ENCODE peak calls at places on chromosomes 1 and 21, in seven cellular contexts. J, C, S, O, H, Z and X are unnamed samples.

GRCh38 chr1:6459850-6460265 is 6.1 kb downstream of the TNFRSF25 start:
- DNase-seq in J (no peak), C (no peak), S (peak), O (no peak), H (no peak), Z (no peak), X (peak)

GRCh38 chr1:209176866-209177430 is 406.6 kb upstream of the CAMK1G start:
- DNase-seq in J (no peak), C (no peak), S (no peak), O (no peak), H (no peak), Z (no peak), X (no peak)

GRCh38 chr21:34534522-34534921 is 22.5 kb upstream of the KCNE1 start:
- DNase-seq in J (no peak), C (no peak), S (peak), O (no peak), H (no peak), Z (no peak), X (no peak)

GRCh38 chr1:10575616-10576015 is 100.9 kb downstream of the PEX14 start:
- DNase-seq in J (no peak), C (no peak), S (no peak), O (no peak), H (no peak), Z (no peak), X (no peak)

GRCh38 chr1:3032970-3033794 is 11.9 kb downstream of the ACTRT2 start:
- DNase-seq in J (no peak), C (peak), S (peak), O (peak), H (no peak), Z (no peak), X (no peak)

GRCh38 chr21:17343055-17343454 is 169.8 kb upstream of the CXADR start:
- DNase-seq in J (no peak), C (no peak), S (no peak), O (no peak), H (no peak), Z (no peak), X (no peak)

GRCh38 chr1:246795094-246795671 is 71.0 kb downstream of the SCCPDH start:
- DNase-seq in J (no peak), C (no peak), S (no peak), O (peak), H (no peak), Z (no peak), X (peak)

GRCh38 chr1:7470904-7471638 is 300.0 kb upstream of the VAMP3 start:
- DNase-seq in J (no peak), C (peak), S (no peak), O (no peak), H (peak), Z (peak), X (no peak)

GRCh38 chr1:61097326-61097725 is 15.0 kb downstream of the NFIA start:
- DNase-seq in J (no peak), C (no peak), S (no peak), O (no peak), H (no peak), Z (no peak), X (no peak)

GRCh38 chr1:152954436-152954835 is 7.4 kb downstream of the SPRR5 start:
- DNase-seq in J (no peak), C (no peak), S (no peak), O (no peak), H (no peak), Z (no peak), X (no peak)

GRCh38 chr1:5858844-5859407 is 133.3 kb downstream of the NPHP4 start:
- DNase-seq in J (no peak), C (no peak), S (no peak), O (peak), H (no peak), Z (no peak), X (no peak)

GRCh38 chr1:238608139-238608538 is 717.4 kb upstream of the ZP4 start:
- DNase-seq in J (no peak), C (no peak), S (no peak), O (no peak), H (no peak), Z (no peak), X (no peak)

GRCh38 chr1:93692983-93693591 is 11.4 kb upstream of the BCAR3 start:
- DNase-seq in J (no peak), C (peak), S (peak), O (no peak), H (peak), Z (no peak), X (no peak)

GRCh38 chr1:212119397-212119837 is 83.9 kb downstream of the DTL start:
- DNase-seq in J (no peak), C (no peak), S (no peak), O (no peak), H (no peak), Z (no peak), X (no peak)

GRCh38 chr1:147470079-147470478 is 71.2 kb upstream of the BCL9 start:
- DNase-seq in J (no peak), C (no peak), S (no peak), O (no peak), H (no peak), Z (no peak), X (no peak)

GRCh38 chr1:203536981-203537455 is 43.1 kb downstream of the OPTC start:
- DNase-seq in J (no peak), C (peak), S (no peak), O (peak), H (no peak), Z (peak), X (no peak)

GRCh38 chr1:184152502-184152901 is 101.0 kb downstream of the TSEN15 start:
- DNase-seq in J (no peak), C (no peak), S (no peak), O (no peak), H (no peak), Z (no peak), X (no peak)

GRCh38 chr1:11563560-11564069 is 84.7 kb downstream of the DISP3 start:
- DNase-seq in J (no peak), C (no peak), S (no peak), O (peak), H (no peak), Z (no peak), X (no peak)

GRCh38 chr1:99661780-99662179 is 15.9 kb downstream of the PALMD start:
- DNase-seq in J (no peak), C (no peak), S (no peak), O (no peak), H (no peak), Z (no peak), X (no peak)

GRCh38 chr1:47399138-47399840 is 16.8 kb upstream of the FOXE3 start:
- DNase-seq in J (no peak), C (no peak), S (no peak), O (no peak), H (no peak), Z (no peak), X (no peak)

GRCh38 chr1:34852677-34853217 is 6.8 kb downstream of the SMIM12 start:
- DNase-seq in J (peak), C (peak), S (peak), O (peak), H (peak), Z (peak), X (no peak)

GRCh38 chr21:42257091-42257760 is 38.3 kb downstream of the ABCG1 start:
- DNase-seq in J (no peak), C (no peak), S (no peak), O (no peak), H (no peak), Z (peak), X (no peak)

GRCh38 chr21:46124083-46124925 is 26.4 kb downstream of the COL6A2 start:
- DNase-seq in J (peak), C (peak), S (no peak), O (peak), H (no peak), Z (no peak), X (peak)

GRCh38 chr1:85577421-85578320 is 2.9 kb upstream of the CCN1 start:
- DNase-seq in J (no peak), C (no peak), S (peak), O (peak), H (peak), Z (no peak), X (no peak)

GRCh38 chr21:36188081-36188681 is 31.6 kb downstream of the DOP1B start:
- DNase-seq in J (peak), C (peak), S (no peak), O (no peak), H (no peak), Z (peak), X (peak)

GRCh38 chr1:234955107-234955731 is 173.4 kb downstream of the TOMM20 start:
- DNase-seq in J (peak), C (peak), S (no peak), O (no peak), H (peak), Z (peak), X (no peak)

GRCh38 chr1:3012511-3013291 is 8.6 kb upstream of the ACTRT2 start:
- DNase-seq in J (peak), C (peak), S (peak), O (peak), H (no peak), Z (peak), X (peak)

GRCh38 chr1:164589961-164590507 is 31.1 kb downstream of the PBX1 start:
- DNase-seq in J (no peak), C (no peak), S (no peak), O (peak), H (no peak), Z (no peak), X (no peak)

GRCh38 chr1:206606867-206607266 is 5.4 kb downstream of the EIF2D start:
- DNase-seq in J (no peak), C (no peak), S (peak), O (peak), H (no peak), Z (no peak), X (no peak)

GRCh38 chr1:226658538-226659125 is 80.5 kb downstream of the ITPKB start:
- DNase-seq in J (no peak), C (no peak), S (no peak), O (no peak), H (no peak), Z (no peak), X (peak)

GRCh38 chr1:19220080-19220846 is 10.2 kb upstream of the UBR4 start:
- DNase-seq in J (no peak), C (no peak), S (no peak), O (no peak), H (no peak), Z (no peak), X (no peak)

GRCh38 chr1:97340951-97341350 is 579.9 kb downstream of the DPYD start:
- DNase-seq in J (no peak), C (no peak), S (no peak), O (no peak), H (no peak), Z (no peak), X (no peak)

GRCh38 chr1:174114788-174115448 is 44.4 kb upstream of the RABGAP1L start:
- DNase-seq in J (no peak), C (no peak), S (peak), O (peak), H (no peak), Z (no peak), X (no peak)

GRCh38 chr1:223844521-223844961 is 1.2 kb downstream of the TP53BP2 start:
- DNase-seq in J (no peak), C (no peak), S (peak), O (no peak), H (no peak), Z (no peak), X (no peak)

GRCh38 chr1:223846668-223847007 is 891 bp upstream of the TP53BP2 start:
- DNase-seq in J (peak), C (no peak), S (peak), O (peak), H (no peak), Z (no peak), X (no peak)

GRCh38 chr1:223847781-223848345 is 2.1 kb upstream of the TP53BP2 start:
- DNase-seq in J (no peak), C (no peak), S (no peak), O (no peak), H (no peak), Z (no peak), X (no peak)

GRCh38 chr1:223844962-223845809 is 561 bp downstream of the TP53BP2 start:
- DNase-seq in J (peak), C (no peak), S (peak), O (peak), H (peak), Z (peak), X (no peak)

GRCh38 chr1:223845810-223846667 is at the start of gene TP53BP2:
- DNase-seq in J (peak), C (peak), S (peak), O (peak), H (peak), Z (peak), X (peak)
- TF ChIP-seq CTCF in J (peak), C (peak), S (peak), O (peak), H (peak), Z (peak), X (peak)

GRCh38 chr1:81802601-81803422 is 2.1 kb downstream of the ADGRL2 start:
- DNase-seq in J (peak), C (peak), S (no peak), O (peak), H (peak), Z (peak), X (peak)
- TF ChIP-seq CTCF in J (peak), C (peak), S (no peak), O (peak), H (no peak), Z (peak), X (peak)

GRCh38 chr1:240693844-240694243 is 81.9 kb upstream of the GREM2 start:
- DNase-seq in J (no peak), C (no peak), S (no peak), O (no peak), H (no peak), Z (no peak), X (no peak)

GRCh38 chr1:240692339-240692705 is 80.4 kb upstream of the GREM2 start:
- DNase-seq in J (no peak), C (no peak), S (no peak), O (no peak), H (no peak), Z (no peak), X (no peak)

GRCh38 chr1:240695416-240695815 is 83.5 kb upstream of the GREM2 start:
- DNase-seq in J (no peak), C (no peak), S (no peak), O (no peak), H (no peak), Z (no peak), X (no peak)

GRCh38 chr1:240693036-240693435 is 81.1 kb upstream of the GREM2 start:
- DNase-seq in J (no peak), C (no peak), S (no peak), O (no peak), H (no peak), Z (no peak), X (no peak)

DNA sequence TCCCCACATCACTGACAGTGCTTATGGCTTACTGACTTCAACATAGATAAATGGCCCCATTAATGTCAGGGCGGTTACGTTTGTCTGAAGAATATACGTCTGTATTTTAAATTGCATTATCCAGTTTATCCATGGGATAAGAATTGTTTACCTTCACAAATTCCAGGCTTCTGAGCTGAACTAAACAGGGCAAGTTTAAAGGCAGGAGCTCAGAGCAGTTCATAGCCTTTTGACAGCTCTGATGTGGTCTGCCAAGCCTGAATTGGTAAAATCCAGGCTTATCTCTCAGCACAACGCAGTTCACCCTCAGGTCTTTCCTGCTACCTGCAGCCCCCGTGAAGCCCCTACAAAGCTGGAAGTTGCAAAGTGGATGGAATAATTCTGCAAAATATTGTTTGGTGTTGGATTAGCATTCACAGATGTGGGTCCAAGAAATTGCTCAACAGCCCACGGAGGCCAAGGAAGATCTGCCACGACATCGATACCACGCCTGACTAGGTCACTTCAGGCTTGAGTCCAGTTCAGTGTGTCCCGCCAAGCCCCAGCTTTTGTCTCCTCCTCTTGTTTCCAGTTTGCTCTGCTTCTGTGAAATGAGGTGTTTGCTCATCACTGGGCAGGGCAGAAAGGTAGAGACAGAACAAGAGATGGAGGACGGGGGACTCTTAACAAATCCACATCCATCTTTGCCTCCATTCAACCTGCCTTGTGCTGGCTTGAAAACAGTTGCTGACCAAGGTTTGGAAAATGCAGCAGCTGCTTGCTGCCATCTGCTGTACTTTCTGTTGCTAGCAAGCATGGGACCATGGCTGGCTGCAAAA is 79.8 kb upstream of the GREM2 start:
- DNase-seq in J (peak), C (no peak), S (peak), O (peak), H (no peak), Z (no peak), X (no peak)
- TF ChIP-seq CTCF in J (no peak), C (peak), S (no peak), O (peak), H (no peak), Z (peak), X (peak)

GRCh38 chr1:171655215-171656116 is 3.0 kb upstream of the MYOC start:
- DNase-seq in J (peak), C (no peak), S (peak), O (peak), H (peak), Z (peak), X (no peak)
- TF ChIP-seq CTCF in J (peak), C (peak), S (peak), O (peak), H (peak), Z (peak), X (peak)

GRCh38 chr1:22747735-22748073 is 37.1 kb downstream of the EPHB2 start:
- DNase-seq in J (no peak), C (no peak), S (no peak), O (no peak), H (no peak), Z (no peak), X (no peak)

GRCh38 chr1:22749919-22750670 is 39.5 kb downstream of the EPHB2 start:
- DNase-seq in J (peak), C (no peak), S (peak), O (no peak), H (no peak), Z (no peak), X (no peak)

GRCh38 chr1:22745675-22746585 is 35.3 kb downstream of the EPHB2 start:
- DNase-seq in J (no peak), C (no peak), S (no peak), O (no peak), H (no peak), Z (no peak), X (no peak)

GRCh38 chr1:22749503-22749902 is 38.9 kb downstream of the EPHB2 start:
- DNase-seq in J (no peak), C (no peak), S (no peak), O (no peak), H (no peak), Z (no peak), X (no peak)

DNA sequence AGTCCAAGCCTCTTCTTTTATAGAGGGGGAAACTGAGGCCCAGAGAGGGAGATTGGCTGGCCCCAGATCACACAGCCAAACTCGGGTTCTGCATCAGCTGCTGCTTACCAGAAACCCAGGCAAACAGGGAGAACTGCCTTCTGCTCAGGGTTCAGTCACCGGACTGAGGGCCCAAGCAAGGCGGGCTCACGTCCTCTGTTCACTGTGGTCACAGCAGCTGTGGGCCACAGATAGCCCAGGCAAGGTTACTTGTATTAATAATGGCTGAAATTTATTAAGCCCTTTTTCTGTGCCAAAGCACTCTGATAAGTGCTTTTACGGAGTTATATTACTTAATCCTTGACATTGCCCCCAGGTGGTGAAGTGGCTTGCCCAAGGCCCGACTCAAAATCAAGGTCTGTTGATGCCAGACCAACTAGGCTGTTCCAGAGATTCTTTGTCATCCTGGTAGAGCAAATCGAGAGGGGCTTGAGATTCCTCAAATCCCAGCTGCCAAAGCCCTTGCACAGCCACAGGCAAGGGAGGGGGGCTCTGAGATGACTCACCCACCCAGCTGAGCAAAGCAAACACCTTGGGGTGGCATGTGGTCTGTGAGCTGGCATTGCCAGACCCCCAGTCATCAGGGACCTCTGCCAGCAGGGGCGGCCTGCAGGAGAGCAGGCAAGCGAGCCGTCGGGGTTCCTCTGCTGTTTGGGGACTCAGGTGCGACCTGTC is 36.5 kb downstream of the EPHB2 start:
- DNase-seq in J (no peak), C (no peak), S (no peak), O (no peak), H (no peak), Z (no peak), X (no peak)
- TF ChIP-seq CTCF in J (no peak), C (no peak), S (no peak), O (no peak), H (no peak), Z (no peak), X (peak)

DNA sequence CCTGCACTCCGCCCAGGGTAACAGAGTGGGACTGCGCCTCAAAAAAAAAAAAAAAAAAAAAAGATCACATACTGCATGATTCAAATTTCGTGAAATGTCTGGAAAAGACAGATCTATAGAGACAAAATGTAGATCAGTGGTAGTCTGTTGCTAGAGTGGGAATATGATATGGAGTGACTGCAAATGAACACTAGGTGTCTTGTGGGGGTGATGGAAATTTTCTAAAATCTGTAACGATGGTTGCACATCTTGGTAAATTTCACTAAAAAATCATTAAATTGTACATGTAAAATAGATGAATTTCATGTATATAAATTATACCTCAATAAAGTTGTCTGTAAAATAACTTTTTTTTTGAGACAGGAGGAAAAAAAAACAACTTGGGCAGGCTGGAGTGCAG is 5.5 kb downstream of the AIDA start:
- DNase-seq in J (no peak), C (no peak), S (no peak), O (no peak), H (no peak), Z (no peak), X (no peak)
- TF ChIP-seq CTCF in J (no peak), C (no peak), S (no peak), O (peak), H (no peak), Z (no peak), X (peak)